ENCODE peak calls at places on chromosomes 6 and 20, in four cellular contexts. D, M, C and I are unnamed samples.
A peak's percentile ranks its signal among the peaks of the same experiment; 100 is the strongest.

GRCh38 chr20:25865715-25866656 is 169.3 kb upstream of the ZNF337 start:
- DNase-seq in D (peak; percentile 68), M (peak; percentile 81), C (peak; percentile 78), I (peak; percentile 72)

GRCh38 chr6:45946887-45947286 is 68.8 kb downstream of the CLIC5 start:
- DNase-seq in D (no peak), M (no peak), C (no peak), I (no peak)

GRCh38 chr6:72267470-72267869 is 354.4 kb upstream of the KCNQ5 start:
- DNase-seq in D (no peak), M (no peak), C (no peak), I (no peak)

GRCh38 chr6:28943557-28944411 is 20.0 kb upstream of the TRIM27 start:
- DNase-seq in D (peak; percentile 74), M (peak; percentile 77), C (peak; percentile 86), I (peak; percentile 62)

GRCh38 chr6:20182926-20183521 is 29.2 kb downstream of the MBOAT1 start:
- DNase-seq in D (peak; percentile 12), M (no peak), C (no peak), I (no peak)

GRCh38 chr6:83592770-83593394 is 80.5 kb downstream of the PRSS35 start:
- DNase-seq in D (peak; percentile 17), M (no peak), C (peak; percentile 74), I (no peak)

GRCh38 chr6:107416179-107416578 is 43.2 kb downstream of the PDSS2 start:
- DNase-seq in D (no peak), M (no peak), C (no peak), I (no peak)

GRCh38 chr6:14658909-14659561 is 541.5 kb downstream of the CD83 start:
- DNase-seq in D (no peak), M (no peak), C (no peak), I (no peak)

GRCh38 chr6:79082304-79082703 is 4.2 kb upstream of the PHIP start:
- DNase-seq in D (no peak), M (no peak), C (no peak), I (no peak)

GRCh38 chr6:90025418-90026089 is 131.3 kb downstream of the GJA10 start:
- DNase-seq in D (no peak), M (peak; percentile 70), C (no peak), I (no peak)